ENCODE peak calls at places on chromosomes 4 and X, in six cellular contexts. One of them, this sample, is unnamed.

GRCh38 chr4:114941522-114941921 is 171.9 kb downstream of the NDST4 start:
- DNase-seq in endodermal cell: no peak
- DNase-seq in fibroblast of lung: no peak
- DNase-seq in cardiac muscle cell: no peak
- DNase-seq in right lobe of liver: no peak
- DNase-seq in psoas muscle: no peak
- DNase-seq in this sample: no peak

GRCh38 chr4:51932261-51932660 is 87.9 kb downstream of the LRRC66 start:
- DNase-seq in endodermal cell: no peak
- DNase-seq in fibroblast of lung: peak; percentile 95
- DNase-seq in cardiac muscle cell: peak; percentile 58
- DNase-seq in right lobe of liver: no peak
- DNase-seq in psoas muscle: no peak
- DNase-seq in this sample: no peak

GRCh38 chr4:15536552-15537499 is 67.1 kb downstream of the CC2D2A start:
- DNase-seq in endodermal cell: no peak
- DNase-seq in fibroblast of lung: no peak
- DNase-seq in cardiac muscle cell: no peak
- DNase-seq in right lobe of liver: no peak
- DNase-seq in psoas muscle: no peak
- DNase-seq in this sample: no peak

GRCh38 chrX:56107320-56107719 is 124.8 kb upstream of the KLF8 start:
- DNase-seq in endodermal cell: no peak
- DNase-seq in fibroblast of lung: no peak
- DNase-seq in cardiac muscle cell: no peak
- DNase-seq in right lobe of liver: no peak
- DNase-seq in psoas muscle: no peak
- DNase-seq in this sample: no peak

GRCh38 chrX:17689971-17690409 is 47.3 kb upstream of the SCML1 start:
- DNase-seq in endodermal cell: peak; percentile 69
- DNase-seq in fibroblast of lung: peak; percentile 52
- DNase-seq in cardiac muscle cell: peak; percentile 70
- DNase-seq in right lobe of liver: peak; percentile 42
- DNase-seq in psoas muscle: no peak
- DNase-seq in this sample: peak; percentile 46

GRCh38 chr4:86367577-86367976 is 7.7 kb upstream of the MAPK10 start:
- DNase-seq in endodermal cell: no peak
- DNase-seq in fibroblast of lung: no peak
- DNase-seq in cardiac muscle cell: peak; percentile 43
- DNase-seq in right lobe of liver: no peak
- DNase-seq in psoas muscle: no peak
- DNase-seq in this sample: no peak

GRCh38 chr4:139256349-139256748 is 23.7 kb downstream of the MGARP start:
- DNase-seq in endodermal cell: no peak
- DNase-seq in fibroblast of lung: peak; percentile 44
- DNase-seq in cardiac muscle cell: no peak
- DNase-seq in right lobe of liver: no peak
- DNase-seq in psoas muscle: no peak
- DNase-seq in this sample: no peak

GRCh38 chr4:153418581-153418980 is 47.6 kb upstream of the TMEM131L start:
- DNase-seq in endodermal cell: no peak
- DNase-seq in fibroblast of lung: no peak
- DNase-seq in cardiac muscle cell: peak; percentile 65
- DNase-seq in right lobe of liver: no peak
- DNase-seq in psoas muscle: no peak
- DNase-seq in this sample: no peak

GRCh38 chr4:151163855-151164254 is 64.4 kb downstream of the RPS3A start:
- DNase-seq in endodermal cell: no peak
- DNase-seq in fibroblast of lung: no peak
- DNase-seq in cardiac muscle cell: no peak
- DNase-seq in right lobe of liver: no peak
- DNase-seq in psoas muscle: no peak
- DNase-seq in this sample: no peak

GRCh38 chr4:152010680-152011079 is 249.9 kb upstream of the GATB start:
- DNase-seq in endodermal cell: no peak
- DNase-seq in fibroblast of lung: no peak
- DNase-seq in cardiac muscle cell: no peak
- DNase-seq in right lobe of liver: no peak
- DNase-seq in psoas muscle: no peak
- DNase-seq in this sample: no peak

GRCh38 chr4:37822220-37822619 is 4.3 kb upstream of the PGM2 start:
- DNase-seq in endodermal cell: no peak
- DNase-seq in fibroblast of lung: no peak
- DNase-seq in cardiac muscle cell: peak; percentile 39
- DNase-seq in right lobe of liver: peak; percentile 70
- DNase-seq in psoas muscle: no peak
- DNase-seq in this sample: no peak

GRCh38 chrX:30887721-30888120 is 1.3 kb downstream of the TAB3 start:
- DNase-seq in endodermal cell: no peak
- DNase-seq in fibroblast of lung: no peak
- DNase-seq in cardiac muscle cell: no peak
- DNase-seq in right lobe of liver: no peak
- DNase-seq in psoas muscle: no peak
- DNase-seq in this sample: no peak

GRCh38 chr4:37641352-37641751 is 44.8 kb downstream of the RELL1 start:
- DNase-seq in endodermal cell: no peak
- DNase-seq in fibroblast of lung: no peak
- DNase-seq in cardiac muscle cell: no peak
- DNase-seq in right lobe of liver: no peak
- DNase-seq in psoas muscle: no peak
- DNase-seq in this sample: no peak

GRCh38 chr4:11954093-11954492 is 525.4 kb upstream of the HS3ST1 start:
- DNase-seq in endodermal cell: peak; percentile 64
- DNase-seq in fibroblast of lung: no peak
- DNase-seq in cardiac muscle cell: peak; percentile 80
- DNase-seq in right lobe of liver: no peak
- DNase-seq in psoas muscle: no peak
- DNase-seq in this sample: no peak

GRCh38 chr4:146343776-146344175 is 129.4 kb downstream of the REELD1 start:
- DNase-seq in endodermal cell: no peak
- DNase-seq in fibroblast of lung: no peak
- DNase-seq in cardiac muscle cell: no peak
- DNase-seq in right lobe of liver: no peak
- DNase-seq in psoas muscle: no peak
- DNase-seq in this sample: no peak

GRCh38 chr4:145177906-145178538 is 2.4 kb downstream of the OTUD4 start:
- DNase-seq in endodermal cell: no peak
- DNase-seq in fibroblast of lung: peak; percentile 47
- DNase-seq in cardiac muscle cell: peak; percentile 34
- DNase-seq in right lobe of liver: no peak
- DNase-seq in psoas muscle: no peak
- DNase-seq in this sample: no peak

GRCh38 chr4:74118600-74119351 is 19.8 kb upstream of the CXCL2 start:
- DNase-seq in endodermal cell: no peak
- DNase-seq in fibroblast of lung: no peak
- DNase-seq in cardiac muscle cell: no peak
- DNase-seq in right lobe of liver: no peak
- DNase-seq in psoas muscle: no peak
- DNase-seq in this sample: no peak

GRCh38 chr4:139553751-139554670 is 2.0 kb downstream of the SETD7 start:
- DNase-seq in endodermal cell: no peak
- DNase-seq in fibroblast of lung: no peak
- DNase-seq in cardiac muscle cell: no peak
- DNase-seq in right lobe of liver: no peak
- DNase-seq in psoas muscle: no peak
- DNase-seq in this sample: no peak

GRCh38 chr4:53653484-53654053 is 62.3 kb upstream of the LNX1 start:
- DNase-seq in endodermal cell: no peak
- DNase-seq in fibroblast of lung: no peak
- DNase-seq in cardiac muscle cell: peak; percentile 41
- DNase-seq in right lobe of liver: peak; percentile 69
- DNase-seq in psoas muscle: no peak
- DNase-seq in this sample: no peak

GRCh38 chr4:3315566-3315965 is 22.7 kb downstream of the RGS12 start:
- DNase-seq in endodermal cell: peak; percentile 19
- DNase-seq in fibroblast of lung: no peak
- DNase-seq in cardiac muscle cell: no peak
- DNase-seq in right lobe of liver: peak; percentile 33
- DNase-seq in psoas muscle: no peak
- DNase-seq in this sample: no peak

GRCh38 chr4:46937493-46937892 is 28.4 kb upstream of the COX7B2 start:
- DNase-seq in endodermal cell: no peak
- DNase-seq in fibroblast of lung: peak; percentile 22
- DNase-seq in cardiac muscle cell: peak; percentile 12
- DNase-seq in right lobe of liver: no peak
- DNase-seq in psoas muscle: no peak
- DNase-seq in this sample: no peak

GRCh38 chr4:33882246-33882990 is 2361.9 kb downstream of the ARAP2 start:
- DNase-seq in endodermal cell: no peak
- DNase-seq in fibroblast of lung: peak; percentile 3
- DNase-seq in cardiac muscle cell: peak; percentile 34
- DNase-seq in right lobe of liver: no peak
- DNase-seq in psoas muscle: no peak
- DNase-seq in this sample: no peak

GRCh38 chrX:38212246-38212645 is 8.4 kb downstream of the SRPX start:
- DNase-seq in endodermal cell: no peak
- DNase-seq in fibroblast of lung: peak; percentile 43
- DNase-seq in cardiac muscle cell: peak; percentile 77
- DNase-seq in right lobe of liver: no peak
- DNase-seq in psoas muscle: no peak
- DNase-seq in this sample: no peak

GRCh38 chr4:88130544-88131305 is 27.7 kb downstream of the ABCG2 start:
- DNase-seq in endodermal cell: no peak
- DNase-seq in fibroblast of lung: no peak
- DNase-seq in cardiac muscle cell: no peak
- DNase-seq in right lobe of liver: no peak
- DNase-seq in psoas muscle: no peak
- DNase-seq in this sample: no peak

GRCh38 chr4:100017627-100018310 is 67.7 kb upstream of the H2AZ1 start:
- DNase-seq in endodermal cell: no peak
- DNase-seq in fibroblast of lung: no peak
- DNase-seq in cardiac muscle cell: no peak
- DNase-seq in right lobe of liver: no peak
- DNase-seq in psoas muscle: no peak
- DNase-seq in this sample: no peak

GRCh38 chr4:80694178-80694577 is 336.3 kb upstream of the BMP3 start:
- DNase-seq in endodermal cell: no peak
- DNase-seq in fibroblast of lung: peak; percentile 47
- DNase-seq in cardiac muscle cell: no peak
- DNase-seq in right lobe of liver: no peak
- DNase-seq in psoas muscle: no peak
- DNase-seq in this sample: no peak

GRCh38 chr4:52932586-52933482 is 70.7 kb downstream of the RASL11B start:
- DNase-seq in endodermal cell: no peak
- DNase-seq in fibroblast of lung: peak; percentile 60
- DNase-seq in cardiac muscle cell: peak; percentile 26
- DNase-seq in right lobe of liver: no peak
- DNase-seq in psoas muscle: no peak
- DNase-seq in this sample: no peak

GRCh38 chr4:113539408-113539807 is 222.1 kb downstream of the CAMK2D start:
- DNase-seq in endodermal cell: no peak
- DNase-seq in fibroblast of lung: peak; percentile 86
- DNase-seq in cardiac muscle cell: peak; percentile 27
- DNase-seq in right lobe of liver: no peak
- DNase-seq in psoas muscle: no peak
- DNase-seq in this sample: no peak

DNA sequence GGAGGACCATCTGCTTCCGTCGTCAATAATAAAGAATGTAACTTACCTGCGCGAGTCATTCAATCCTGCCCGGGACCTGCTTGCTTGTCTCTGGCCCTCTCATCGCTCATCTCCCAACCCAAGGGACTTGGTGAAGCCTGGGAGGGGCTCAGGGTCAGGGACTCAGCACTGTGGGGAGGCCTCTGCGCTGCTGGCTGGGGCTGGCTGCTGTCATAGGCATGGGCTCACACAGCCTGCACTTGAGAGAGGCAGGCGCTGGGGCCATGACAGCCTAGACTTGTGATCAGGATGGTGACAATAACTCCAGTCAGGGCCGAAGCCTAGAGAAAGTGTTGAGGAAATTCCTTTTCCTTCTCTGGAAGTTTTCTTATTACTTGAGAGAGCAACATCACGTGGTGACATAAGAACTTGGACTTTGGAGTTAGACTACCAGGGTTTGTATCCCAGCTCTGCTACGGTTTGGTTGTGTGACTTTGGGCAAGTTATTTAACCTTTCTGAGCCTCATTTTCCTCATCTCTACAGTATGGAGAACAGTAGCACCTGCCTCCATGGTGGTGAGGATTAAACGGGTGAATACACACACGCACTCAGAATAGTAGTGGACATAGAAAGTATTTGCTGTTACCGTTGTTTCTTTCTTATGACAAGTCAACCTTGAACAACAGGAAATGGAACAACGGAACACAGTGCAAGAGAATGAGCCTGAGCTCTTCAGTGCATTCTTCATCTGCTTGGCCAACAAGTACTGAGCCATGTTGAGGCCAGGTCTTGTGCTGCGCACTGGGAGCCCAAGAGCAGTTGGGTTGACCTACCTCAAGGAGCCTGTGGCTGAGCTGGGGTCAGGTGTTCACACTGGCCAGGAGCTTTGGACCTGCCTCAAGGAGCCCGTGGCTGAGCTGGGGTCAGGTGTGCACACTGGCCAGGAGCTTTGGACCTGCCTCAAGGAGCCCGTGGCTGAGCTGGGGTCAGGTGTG is 60.5 kb downstream of the TBC1D14 start:
- DNase-seq in endodermal cell: no peak
- DNase-seq in fibroblast of lung: no peak
- DNase-seq in cardiac muscle cell: no peak
- DNase-seq in right lobe of liver: peak; percentile 42
- DNase-seq in psoas muscle: no peak
- DNase-seq in this sample: no peak
- H3K4me1 ChIP-seq in endodermal cell: no peaks in the 10 kb centered on the region
- H3K4me1 ChIP-seq in fibroblast of lung: no peaks in the 10 kb centered on the region
- H3K4me1 ChIP-seq in cardiac muscle cell: no peaks in the 10 kb centered on the region
- H3K4me1 ChIP-seq in right lobe of liver: no peaks in the 10 kb centered on the region
- H3K4me1 ChIP-seq in psoas muscle: peaks cover 64% of the 10 kb centered on the region
- H3K4me1 ChIP-seq in this sample: peaks cover 12% of the 10 kb centered on the region

GRCh38 chr4:142446965-142447474 is 399.1 kb downstream of the INPP4B start:
- DNase-seq in endodermal cell: no peak
- DNase-seq in fibroblast of lung: no peak
- DNase-seq in cardiac muscle cell: no peak
- DNase-seq in right lobe of liver: no peak
- DNase-seq in psoas muscle: no peak
- DNase-seq in this sample: no peak
- H3K4me1 ChIP-seq in endodermal cell: no peaks in the 10 kb centered on the region
- H3K4me1 ChIP-seq in fibroblast of lung: no peaks in the 10 kb centered on the region
- H3K4me1 ChIP-seq in cardiac muscle cell: no peaks in the 10 kb centered on the region
- H3K4me1 ChIP-seq in right lobe of liver: no peaks in the 10 kb centered on the region
- H3K4me1 ChIP-seq in psoas muscle: no peaks in the 10 kb centered on the region
- H3K4me1 ChIP-seq in this sample: no peaks in the 10 kb centered on the region

GRCh38 chrX:151984891-151985290 is 10.4 kb upstream of the GABRE start:
- DNase-seq in endodermal cell: no peak
- DNase-seq in fibroblast of lung: no peak
- DNase-seq in cardiac muscle cell: no peak
- DNase-seq in right lobe of liver: no peak
- DNase-seq in psoas muscle: no peak
- DNase-seq in this sample: no peak
- H3K4me1 ChIP-seq in endodermal cell: no peaks in the 10 kb centered on the region
- H3K4me1 ChIP-seq in fibroblast of lung: peaks cover 3% of the 10 kb centered on the region
- H3K4me1 ChIP-seq in cardiac muscle cell: no peaks in the 10 kb centered on the region
- H3K4me1 ChIP-seq in right lobe of liver: no peaks in the 10 kb centered on the region
- H3K4me1 ChIP-seq in psoas muscle: no peaks in the 10 kb centered on the region
- H3K4me1 ChIP-seq in this sample: peaks cover 76% of the 10 kb centered on the region

DNA sequence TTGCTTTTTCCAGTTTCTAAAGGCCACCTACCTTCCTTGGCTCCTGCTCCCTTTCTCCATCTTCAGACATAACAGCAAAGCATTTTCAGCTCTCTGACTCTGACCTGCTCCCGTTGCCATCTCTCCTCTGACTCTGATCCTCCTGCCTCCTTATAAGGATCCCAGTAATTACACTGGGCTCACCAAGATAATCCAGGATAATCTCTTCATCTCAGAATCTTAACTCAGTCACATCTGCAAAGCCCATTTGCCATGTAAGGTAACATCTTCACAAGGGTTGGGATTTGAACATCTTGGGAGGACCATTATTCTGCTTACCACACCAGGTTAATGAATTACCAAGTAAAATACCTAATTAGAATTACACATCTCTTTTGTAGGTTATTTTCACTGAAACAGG is 41.3 kb upstream of the MAGED1 start:
- DNase-seq in endodermal cell: peak; percentile 39
- DNase-seq in fibroblast of lung: no peak
- DNase-seq in cardiac muscle cell: no peak
- DNase-seq in right lobe of liver: no peak
- DNase-seq in psoas muscle: no peak
- DNase-seq in this sample: no peak
- H3K4me1 ChIP-seq in endodermal cell: no peaks in the 10 kb centered on the region
- H3K4me1 ChIP-seq in fibroblast of lung: no peaks in the 10 kb centered on the region
- H3K4me1 ChIP-seq in cardiac muscle cell: no peaks in the 10 kb centered on the region
- H3K4me1 ChIP-seq in right lobe of liver: no peaks in the 10 kb centered on the region
- H3K4me1 ChIP-seq in psoas muscle: no peaks in the 10 kb centered on the region
- H3K4me1 ChIP-seq in this sample: no peaks in the 10 kb centered on the region